ENCODE peak calls at places on chromosomes 2 and 18, in six cellular contexts. R is lower lobe of right lung, Y is occipital lobe, W is caudate nucleus, U is fibroblast of lung, Q is neural crest cell. H is an unnamed sample.

GRCh38 chr2:27390822-27391679 is 10.5 kb upstream of the ZNF513 start:
- DNase-seq in W (no peak), U (no peak), R (no peak), Y (no peak), Q (no peak), H (no peak)

GRCh38 chr2:214716811-214717560 is 92.5 kb downstream of the BARD1 start:
- DNase-seq in R (no peak), U (no peak), Y (no peak), W (no peak), Q (no peak), H (no peak)

GRCh38 chr2:88549616-88550292 is 77.5 kb downstream of the EIF2AK3 start:
- DNase-seq in R (no peak), Q (peak), W (no peak), U (no peak), Y (no peak), H (no peak)

GRCh38 chr2:224412064-224412921 is 10.4 kb upstream of the FAM124B start:
- DNase-seq in R (no peak), Y (no peak), W (no peak), U (peak), Q (no peak), H (peak)

GRCh38 chr18:69958422-69958821 is 10.7 kb upstream of the CD226 start:
- DNase-seq in Q (no peak), R (no peak), Y (no peak), W (no peak), U (no peak), H (no peak)

GRCh38 chr2:182077451-182078142 is 91.9 kb downstream of the PPP1R1C start:
- DNase-seq in U (peak), Q (peak), R (no peak), Y (no peak), W (no peak), H (peak)

GRCh38 chr2:71688530-71688929 is 235.2 kb downstream of the DYSF start:
- DNase-seq in W (no peak), Y (no peak), U (no peak), R (no peak), Q (no peak), H (no peak)

GRCh38 chr2:169091761-169092523 is 22.6 kb downstream of the DHRS9 start:
- DNase-seq in R (peak), Y (no peak), U (peak), W (no peak), Q (no peak), H (peak)

GRCh38 chr2:177828546-177828945 is 244.0 kb downstream of the PDE11A start:
- DNase-seq in U (no peak), Q (no peak), R (no peak), W (no peak), Y (peak), H (no peak)

GRCh38 chr18:76234559-76234958 is 260.5 kb downstream of the ZNF516 start:
- DNase-seq in W (no peak), U (no peak), Q (no peak), R (no peak), Y (no peak), H (no peak)

GRCh38 chr2:236939271-236939670 is 146.4 kb upstream of the COPS8 start:
- DNase-seq in Q (no peak), Y (no peak), U (no peak), R (no peak), W (no peak), H (no peak)

GRCh38 chr18:58576641-58577251 is 52.1 kb downstream of the ALPK2 start:
- DNase-seq in Q (no peak), W (no peak), Y (no peak), U (peak), R (no peak), H (no peak)

GRCh38 chr2:230254152-230254881 is 28.8 kb downstream of the SP140 start:
- DNase-seq in U (no peak), Y (no peak), Q (no peak), W (no peak), R (no peak), H (no peak)

GRCh38 chr2:73896362-73897239 is 3.8 kb downstream of the ACTG2 start:
- DNase-seq in R (no peak), U (peak), Q (no peak), Y (no peak), W (no peak), H (peak)

GRCh38 chr18:6406075-6406909 is 8.4 kb downstream of the L3MBTL4 start:
- DNase-seq in R (no peak), U (peak), W (no peak), Q (no peak), Y (no peak), H (peak)

GRCh38 chr18:1092228-1092627 is 187.6 kb downstream of the ADCYAP1 start:
- DNase-seq in Q (no peak), U (no peak), W (no peak), R (no peak), Y (no peak), H (no peak)

GRCh38 chr18:23135679-23136325 is 517 bp downstream of the CABLES1 start:
- DNase-seq in W (no peak), U (no peak), Q (peak), R (peak), Y (no peak), H (no peak)

GRCh38 chr2:27715318-27716165 is 51.9 kb downstream of the SLC4A1AP start:
- DNase-seq in Q (no peak), R (no peak), U (peak), Y (peak), W (no peak), H (peak)